ENCODE peak calls at places on chromosomes 13 and 19, in nine cellular contexts. F is heart left ventricle; E is activated naive CD4-positive, alpha-beta T cell; K is RCC 7860; G is right cardiac atrium; C is NCI-H1105; X is CD8-positive, alpha-beta T cell; Y is ovary; V is stimulated activated CD8-positive, alpha-beta memory T cell treated with anti-CD3 and anti-CD28 coated beads, Interleukin-4, amount 100 ng/mL, for 1 hour. M is an unnamed sample.

GRCh38 chr13:71339010-71339409 is 528.0 kb downstream of the DACH1 start:
- DNase-seq in G (no peak), E (no peak), F (no peak), X (no peak), K (no peak), V (no peak), C (no peak), Y (no peak), M (no peak)

GRCh38 chr19:11699931-11700794 is 38.6 kb downstream of the ZNF823 start:
- DNase-seq in F (no peak), E (no peak), V (no peak), G (no peak), K (peak), C (peak), X (no peak), Y (no peak), M (peak)

GRCh38 chr19:1122972-1123363 is 19.2 kb downstream of the GPX4 start:
- DNase-seq in K (peak), Y (peak), X (no peak), V (no peak), E (no peak), F (peak), C (no peak), G (peak), M (no peak)

GRCh38 chr13:113646921-113647340 is 11.1 kb downstream of the ATP4B start:
- DNase-seq in F (no peak), X (no peak), V (no peak), Y (peak), C (no peak), K (no peak), G (no peak), E (no peak), M (no peak)

GRCh38 chr13:21638319-21639282 is 32.3 kb upstream of the FGF9 start:
- DNase-seq in K (peak), E (no peak), Y (no peak), F (no peak), X (peak), V (no peak), C (no peak), G (no peak), M (no peak)

GRCh38 chr13:29664591-29664990 is 69.1 kb upstream of the SLC7A1 start:
- DNase-seq in K (no peak), E (no peak), G (no peak), X (no peak), F (no peak), C (no peak), Y (no peak), V (no peak), M (no peak)

GRCh38 chr19:4399871-4400768 is at the start of gene SH3GL1:
- DNase-seq in G (peak), Y (peak), E (peak), C (peak), F (peak), X (peak), V (peak), K (peak), M (peak)

GRCh38 chr13:50891206-50891605 is 18.4 kb upstream of the RNASEH2B start:
- DNase-seq in E (no peak), K (no peak), V (no peak), F (no peak), X (no peak), C (no peak), Y (no peak), G (no peak), M (no peak)

GRCh38 chr19:13083627-13084026 is 19.0 kb downstream of the LYL1 start:
- DNase-seq in Y (no peak), K (no peak), C (no peak), V (no peak), G (peak), X (no peak), F (no peak), E (no peak), M (no peak)

GRCh38 chr13:99165753-99166587 is 34.7 kb upstream of the UBAC2 start:
- DNase-seq in F (no peak), X (no peak), G (no peak), K (no peak), C (no peak), E (no peak), Y (no peak), V (no peak), M (no peak)

GRCh38 chr13:103308700-103309099 is 242.5 kb upstream of the SLC10A2 start:
- DNase-seq in X (no peak), E (no peak), V (no peak), K (no peak), F (no peak), C (no peak), Y (no peak), G (no peak), M (no peak)

GRCh38 chr19:29378126-29378525 is 147.7 kb upstream of the VSTM2B start:
- DNase-seq in Y (no peak), G (no peak), X (no peak), E (no peak), C (no peak), K (no peak), V (no peak), F (no peak), M (no peak)

GRCh38 chr19:35155441-35155840 is 906 bp downstream of the FXYD5 start:
- DNase-seq in Y (no peak), E (no peak), V (no peak), G (peak), C (no peak), K (no peak), X (peak), F (peak), M (no peak)

GRCh38 chr19:53333071-53333465 is 481 bp upstream of the ZNF845 start:
- DNase-seq in G (peak), X (peak), Y (peak), K (no peak), V (no peak), F (peak), E (peak), C (no peak), M (no peak)

GRCh38 chr13:48493851-48494250 is 39.0 kb downstream of the RCBTB2 start:
- DNase-seq in F (no peak), X (no peak), E (no peak), Y (no peak), V (no peak), K (no peak), G (no peak), C (no peak), M (no peak)

GRCh38 chr13:111114362-111115050 is 604 bp upstream of the ARHGEF7 start:
- DNase-seq in G (peak), F (peak), K (no peak), X (no peak), E (no peak), C (peak), V (no peak), Y (peak), M (no peak)

GRCh38 chr19:8215783-8216182 is 6.6 kb downstream of the CERS4 start:
- DNase-seq in X (no peak), G (no peak), E (no peak), K (no peak), C (no peak), F (no peak), Y (no peak), V (no peak), M (no peak)

GRCh38 chr19:35408284-35409171 is 37.7 kb downstream of the GPR42 start:
- DNase-seq in K (no peak), Y (no peak), X (no peak), G (no peak), F (no peak), V (no peak), C (no peak), E (no peak), M (no peak)

GRCh38 chr13:41788552-41788951 is 172.4 kb downstream of the VWA8 start:
- DNase-seq in E (no peak), X (no peak), G (no peak), Y (no peak), V (no peak), C (no peak), F (no peak), K (no peak), M (no peak)

M was measured in HS-5.